ENCODE peak calls at places on chromosomes 6 and 20, in four cellular contexts. One of them, this sample, is unnamed.

GRCh38 chr20:17508756-17509155 is 22.4 kb downstream of the BFSP1 start:
- DNase-seq in BJ: no peak
- DNase-seq in fibroblast of the aortic adventitia: no peak
- DNase-seq in activated naive CD4-positive, alpha-beta T cell: no peak
- DNase-seq in this sample: no peak

GRCh38 chr6:134908906-134909516 is 40.9 kb downstream of the ALDH8A1 start:
- DNase-seq in fibroblast of the aortic adventitia: peak; percentile 100
- DNase-seq in activated naive CD4-positive, alpha-beta T cell: no peak
- DNase-seq in BJ: peak; percentile 98
- DNase-seq in this sample: peak; percentile 96

GRCh38 chr6:25627001-25627400 is 25.0 kb upstream of the SCGN start:
- DNase-seq in BJ: no peak
- DNase-seq in activated naive CD4-positive, alpha-beta T cell: no peak
- DNase-seq in fibroblast of the aortic adventitia: no peak
- DNase-seq in this sample: no peak

GRCh38 chr20:34907616-34908469 is 31.4 kb downstream of the ACSS2 start:
- DNase-seq in fibroblast of the aortic adventitia: peak; percentile 89
- DNase-seq in BJ: peak; percentile 75
- DNase-seq in activated naive CD4-positive, alpha-beta T cell: no peak
- DNase-seq in this sample: peak; percentile 79

GRCh38 chr6:53579338-53579737 is 34.4 kb upstream of the GCLC start:
- DNase-seq in BJ: no peak
- DNase-seq in fibroblast of the aortic adventitia: no peak
- DNase-seq in activated naive CD4-positive, alpha-beta T cell: no peak
- DNase-seq in this sample: no peak

GRCh38 chr6:43120938-43121913 is 45.1 kb downstream of the PTK7 start:
- DNase-seq in activated naive CD4-positive, alpha-beta T cell: no peak
- DNase-seq in BJ: peak; percentile 95
- DNase-seq in fibroblast of the aortic adventitia: peak; percentile 99
- DNase-seq in this sample: peak; percentile 98

GRCh38 chr20:6122873-6123649 is at the start of gene FERMT1:
- DNase-seq in fibroblast of the aortic adventitia: peak; percentile 66
- DNase-seq in BJ: no peak
- DNase-seq in activated naive CD4-positive, alpha-beta T cell: no peak
- DNase-seq in this sample: peak; percentile 34

GRCh38 chr6:127207591-127208120 is 59.0 kb upstream of the RNF146 start:
- DNase-seq in BJ: no peak
- DNase-seq in fibroblast of the aortic adventitia: peak; percentile 57
- DNase-seq in activated naive CD4-positive, alpha-beta T cell: no peak
- DNase-seq in this sample: no peak

GRCh38 chr6:13558718-13559117 is 15.7 kb upstream of the SIRT5 start:
- DNase-seq in activated naive CD4-positive, alpha-beta T cell: no peak
- DNase-seq in fibroblast of the aortic adventitia: no peak
- DNase-seq in BJ: no peak
- DNase-seq in this sample: no peak

GRCh38 chr20:44310664-44311639 is at the start of gene FITM2:
- DNase-seq in activated naive CD4-positive, alpha-beta T cell: peak; percentile 97
- DNase-seq in BJ: peak; percentile 68
- DNase-seq in fibroblast of the aortic adventitia: peak; percentile 96
- DNase-seq in this sample: peak; percentile 76

GRCh38 chr6:72619883-72620696 is 1.8 kb upstream of the KCNQ5 start:
- DNase-seq in activated naive CD4-positive, alpha-beta T cell: peak; percentile 47
- DNase-seq in BJ: no peak
- DNase-seq in fibroblast of the aortic adventitia: peak; percentile 47
- DNase-seq in this sample: no peak

GRCh38 chr6:137240168-137240567 is 21.0 kb upstream of the IFNGR1 start:
- DNase-seq in BJ: peak; percentile 88
- DNase-seq in fibroblast of the aortic adventitia: peak; percentile 91
- DNase-seq in activated naive CD4-positive, alpha-beta T cell: no peak
- DNase-seq in this sample: no peak